ENCODE peak calls at places on chromosomes 13 and 19, in four cellular contexts. O, U, K and H are unnamed samples.

GRCh38 chr19:14536926-14537692 is 7.7 kb downstream of the TECR start:
- DNase-seq in K (peak), O (peak), U (peak), H (peak)

GRCh38 chr13:44365899-44366298 is 7.7 kb upstream of the SERP2 start:
- DNase-seq in K (no peak), O (no peak), U (no peak), H (no peak)

GRCh38 chr19:30447276-30447870 is 75.2 kb downstream of the ZNF536 start:
- DNase-seq in K (no peak), U (no peak), O (no peak), H (peak)

GRCh38 chr13:97266328-97266727 is 44.2 kb downstream of the MBNL2 start:
- DNase-seq in K (no peak), O (no peak), U (peak), H (peak)

GRCh38 chr19:1309977-1310852 is 24.5 kb downstream of the EFNA2 start:
- DNase-seq in K (no peak), U (no peak), O (no peak), H (no peak)

GRCh38 chr19:19628499-19629134 is 597 bp upstream of the LPAR2 start:
- DNase-seq in U (peak), K (peak), O (no peak), H (peak)

GRCh38 chr13:67150608-67151007 is 79.5 kb downstream of the PCDH9 start:
- DNase-seq in K (no peak), O (no peak), U (no peak), H (no peak)

GRCh38 chr13:97043302-97043701 is 49.0 kb upstream of the OXGR1 start:
- DNase-seq in U (no peak), O (no peak), K (peak), H (no peak)

GRCh38 chr13:35727881-35728280 is 251.4 kb upstream of the MAB21L1 start:
- DNase-seq in O (no peak), U (no peak), K (no peak), H (no peak)

GRCh38 chr13:75153834-75154233 is 328.1 kb downstream of the TBC1D4 start:
- DNase-seq in U (no peak), O (no peak), K (peak), H (no peak)

GRCh38 chr19:8324186-8325050 is 3.1 kb downstream of the RPS28 start:
- DNase-seq in K (no peak), U (no peak), O (peak), H (peak)

GRCh38 chr19:10422846-10423245 is 2.5 kb downstream of the PDE4A start:
- DNase-seq in O (no peak), U (no peak), K (no peak), H (no peak)

GRCh38 chr13:24226762-24227161 is 66.2 kb downstream of the SPATA13 start:
- DNase-seq in K (no peak), U (no peak), O (no peak), H (no peak)

GRCh38 chr13:51865838-51866237 is 4.1 kb downstream of the CCDC70 start:
- DNase-seq in O (no peak), K (no peak), U (peak), H (no peak)

GRCh38 chr19:14048439-14049153 is 13.3 kb downstream of the PALM3 start:
- DNase-seq in O (peak), U (peak), K (peak), H (peak)

GRCh38 chr13:99600318-99600717 is 99.0 kb downstream of the TM9SF2 start:
- DNase-seq in U (peak), O (no peak), K (no peak), H (no peak)

GRCh38 chr13:113258655-113259054 is 38.4 kb upstream of the LAMP1 start:
- DNase-seq in K (no peak), O (no peak), U (no peak), H (no peak)

GRCh38 chr13:76316998-76317527 is 569.1 kb downstream of the KCTD12 start:
- DNase-seq in U (no peak), O (no peak), K (no peak), H (no peak)

GRCh38 chr19:48619692-48620565 is 623 bp downstream of the SPHK2 start:
- DNase-seq in U (no peak), O (no peak), K (peak), H (no peak)

GRCh38 chr13:70668983-70669382 is 560.7 kb upstream of the KLHL1 start:
- DNase-seq in K (no peak), U (no peak), O (no peak), H (no peak)

GRCh38 chr19:46791944-46792343 is 3.5 kb upstream of the SLC1A5 start:
- DNase-seq in K (no peak), O (no peak), U (no peak), H (no peak)

GRCh38 chr13:28429096-28429495 is 65.8 kb downstream of the FLT1 start:
- DNase-seq in U (no peak), O (no peak), K (no peak), H (no peak)

GRCh38 chr13:28434934-28435333 is 60.0 kb downstream of the FLT1 start:
- DNase-seq in O (no peak), K (no peak), U (no peak), H (no peak)

GRCh38 chr13:28425796-28426195 is 69.1 kb downstream of the FLT1 start:
- DNase-seq in U (no peak), O (no peak), K (no peak), H (no peak)

GRCh38 chr13:28429685-28430290 is 65.1 kb downstream of the FLT1 start:
- DNase-seq in K (peak), O (no peak), U (no peak), H (no peak)
- H3K27ac ChIP-seq in K (no peak), O (no peak), U (no peak), H (no peak)

GRCh38 chr19:45616709-45617027 is 14.7 kb upstream of the GPR4 start:
- DNase-seq in O (no peak), U (no peak), K (no peak), H (no peak)

GRCh38 chr19:45623984-45624383 is 15.2 kb downstream of the EML2 start:
- DNase-seq in K (no peak), U (no peak), O (no peak), H (no peak)

GRCh38 chr19:45615795-45616708 is 14.0 kb upstream of the GPR4 start:
- DNase-seq in O (peak), U (peak), K (peak), H (peak)

GRCh38 chr19:45621389-45621788 is 17.8 kb downstream of the EML2 start:
- DNase-seq in O (no peak), K (no peak), U (no peak), H (no peak)

DNA sequence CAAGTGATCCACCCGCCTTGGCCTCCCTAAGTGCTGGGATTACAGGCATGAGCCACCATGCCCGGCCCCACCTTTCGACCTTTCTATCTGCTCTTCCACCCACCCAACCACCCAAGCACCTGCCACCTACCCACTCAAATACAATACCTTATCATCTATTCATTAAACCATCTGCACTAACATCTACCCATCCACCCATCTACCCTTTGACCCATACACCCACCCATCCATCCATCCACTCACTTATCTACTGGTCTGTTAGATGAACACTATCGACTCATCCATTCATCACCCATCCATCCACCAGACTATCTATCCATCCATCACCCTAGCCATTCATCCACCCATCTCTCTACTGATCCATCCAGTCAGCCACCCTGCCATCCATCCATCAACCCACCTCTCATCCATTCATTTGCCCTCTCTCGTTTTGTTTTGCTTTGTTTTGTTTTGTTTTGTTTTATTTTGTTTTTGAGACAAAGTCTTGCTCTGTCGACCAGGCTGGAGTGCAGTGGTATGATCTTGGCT is 17.2 kb downstream of the EML2 start:
- DNase-seq in O (no peak), K (no peak), U (no peak), H (no peak)
- TF ChIP-seq CTCF in O (no peak), K (no peak), U (no peak), H (no peak)

DNA sequence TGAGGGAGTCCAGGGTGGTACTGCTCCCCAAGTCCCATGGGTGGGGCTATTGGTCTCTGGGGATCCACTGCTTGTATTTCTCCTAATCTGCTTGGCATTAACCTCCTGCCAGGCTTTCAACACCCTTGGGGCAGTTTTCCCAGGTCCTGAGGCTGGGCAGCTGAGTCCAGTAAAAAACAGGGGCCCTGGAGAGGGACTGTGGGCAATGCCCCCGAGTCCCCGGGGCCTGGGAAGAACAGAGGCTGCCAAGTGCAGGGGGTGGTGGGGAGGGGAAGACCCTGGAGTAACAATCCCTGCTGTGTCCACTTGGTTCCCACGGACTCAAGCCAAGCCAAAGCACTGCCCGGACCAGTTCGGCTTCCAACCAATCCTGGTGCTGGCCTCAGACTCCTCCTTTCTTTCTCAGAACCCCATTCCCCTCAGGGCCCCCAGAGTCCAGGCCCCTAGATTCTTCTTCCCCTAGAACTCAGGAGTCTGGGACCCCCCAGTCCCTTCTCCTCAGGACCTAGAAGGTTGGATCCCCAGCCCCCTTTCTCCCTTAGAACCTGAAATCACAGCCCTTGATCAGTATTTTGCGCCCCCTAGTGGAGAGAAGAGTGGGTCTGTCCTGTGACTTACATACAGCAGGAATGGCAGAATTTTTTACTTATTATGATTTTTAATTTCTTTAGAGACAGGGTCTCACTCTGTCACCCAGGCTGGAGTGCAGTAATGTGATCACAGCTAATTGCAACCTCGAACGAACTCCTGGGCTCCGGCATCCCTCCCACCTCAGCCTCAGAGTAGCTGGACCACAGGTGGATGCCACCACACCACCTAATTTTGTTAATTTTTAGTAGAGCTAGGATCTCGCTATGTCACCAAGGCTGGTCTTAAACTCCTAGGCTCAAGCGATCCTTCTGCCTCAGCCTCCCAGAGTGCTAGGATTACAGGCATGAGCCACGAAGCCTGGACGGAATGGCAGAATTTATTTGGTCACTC is 3.7 kb upstream of the CLPTM1 start:
- DNase-seq in U (peak), K (peak), O (peak), H (peak)
- H3K4me3 ChIP-seq in U (no peak), K (no peak), O (no peak), H (no peak)

GRCh38 chr19:31821346-31821745 is 472.1 kb upstream of the TSHZ3 start:
- DNase-seq in U (no peak), O (no peak), K (peak), H (no peak)

GRCh38 chr19:31819837-31820236 is 470.6 kb upstream of the TSHZ3 start:
- DNase-seq in K (no peak), U (no peak), O (no peak), H (no peak)

GRCh38 chr19:31818740-31819228 is 469.5 kb upstream of the TSHZ3 start:
- DNase-seq in U (no peak), K (no peak), O (no peak), H (no peak)
- H3K27ac ChIP-seq in U (no peak), K (no peak), O (no peak), H (no peak)